ENCODE peak calls at places on chromosomes 3 and 15, in five cellular contexts. J is HT-29, A is hepatic stellate cell, M is left cardiac atrium, K is ACHN. R is an unnamed sample.

GRCh38 chr3:194137314-194138097 is 1.6 kb downstream of the HES1 start:
- DNase-seq in J (peak), A (peak), M (peak), K (peak), R (peak)

GRCh38 chr15:40536501-40536900 is 28.3 kb downstream of the CCDC32 start:
- DNase-seq in J (no peak), A (no peak), M (no peak), K (no peak), R (no peak)

GRCh38 chr3:143170676-143171075 is 51.1 kb downstream of the CHST2 start:
- DNase-seq in J (no peak), A (peak), M (no peak), K (no peak), R (peak)

GRCh38 chr15:66650433-66650832 is 51.6 kb upstream of the SMAD6 start:
- DNase-seq in J (no peak), A (peak), M (peak), K (no peak), R (no peak)

GRCh38 chr3:184756151-184756681 is 44.4 kb upstream of the MAGEF1 start:
- DNase-seq in J (no peak), A (no peak), M (no peak), K (no peak), R (no peak)

GRCh38 chr15:92683511-92683834 is 27.9 kb upstream of the FAM174B start:
- DNase-seq in J (peak), A (no peak), M (no peak), K (no peak), R (peak)

GRCh38 chr15:90994059-90994416 is 297 bp downstream of the PRC1 start:
- DNase-seq in J (no peak), A (no peak), M (no peak), K (no peak), R (no peak)

GRCh38 chr3:153232737-153233330 is 70.8 kb downstream of the RAP2B start:
- DNase-seq in J (no peak), A (peak), M (no peak), K (no peak), R (no peak)

GRCh38 chr15:99435761-99436346 is 129.9 kb upstream of the MEF2A start:
- DNase-seq in J (no peak), A (no peak), M (no peak), K (no peak), R (no peak)

GRCh38 chr3:42314411-42314810 is 48.4 kb upstream of the CCK start:
- DNase-seq in J (no peak), A (no peak), M (no peak), K (no peak), R (peak)

GRCh38 chr15:82709421-82710207 is at the start of gene AP3B2:
- DNase-seq in J (peak), A (peak), M (peak), K (peak), R (peak)

GRCh38 chr3:188209740-188210139 is 55.8 kb downstream of the LPP start:
- DNase-seq in J (no peak), A (no peak), M (no peak), K (no peak), R (no peak)

GRCh38 chr3:160434071-160434470 is 15.5 kb downstream of the TRIM59 start:
- DNase-seq in J (no peak), A (peak), M (no peak), K (peak), R (no peak)

GRCh38 chr15:59689626-59690236 is 611 bp upstream of the BNIP2 start:
- DNase-seq in J (peak), A (no peak), M (peak), K (peak), R (peak)

GRCh38 chr3:81105761-81106160 is 655.7 kb downstream of the GBE1 start:
- DNase-seq in J (no peak), A (no peak), M (no peak), K (no peak), R (no peak)

R was measured in NB4.